ENCODE peak calls at places on chromosome 9, in seven cellular contexts. Z, J, I, Y, R, N and X are unnamed samples.

GRCh38 chr9:89940625-89941024 is 335.8 kb downstream of the GADD45G start:
- DNase-seq in J (no peak), I (no peak), R (no peak), N (no peak), Z (no peak), Y (no peak), X (no peak)

GRCh38 chr9:117160254-117160653 is 254.6 kb downstream of the ASTN2 start:
- DNase-seq in I (no peak), N (no peak), Z (no peak), J (no peak), Y (no peak), R (no peak), X (no peak)

GRCh38 chr9:127921592-127922120 is 4.8 kb upstream of the ST6GALNAC4 start:
- DNase-seq in I (peak), Y (peak), R (peak), N (peak), J (peak), Z (peak), X (peak)

GRCh38 chr9:6777218-6777902 is 19.6 kb downstream of the KDM4C start:
- DNase-seq in N (no peak), I (no peak), J (no peak), R (no peak), Y (no peak), Z (no peak), X (no peak)

GRCh38 chr9:131304676-131305366 is 15.3 kb downstream of the PLPP7 start:
- DNase-seq in R (no peak), J (no peak), I (no peak), Y (no peak), N (no peak), Z (no peak), X (no peak)

GRCh38 chr9:36213989-36214388 is 23.3 kb downstream of the CLTA start:
- DNase-seq in Y (no peak), R (no peak), N (peak), I (no peak), J (no peak), Z (no peak), X (no peak)

GRCh38 chr9:26888271-26888670 is 4.3 kb downstream of the CAAP1 start:
- DNase-seq in N (no peak), Y (no peak), R (no peak), J (no peak), Z (no peak), I (no peak), X (no peak)

GRCh38 chr9:5478214-5478613 is 27.9 kb downstream of the CD274 start:
- DNase-seq in N (no peak), R (no peak), J (no peak), I (no peak), Y (no peak), Z (no peak), X (no peak)

GRCh38 chr9:99103909-99104458 is 929 bp upstream of the TGFBR1 start:
- DNase-seq in I (no peak), Y (peak), N (peak), R (no peak), J (no peak), Z (no peak), X (no peak)

GRCh38 chr9:29208670-29209069 is 1635.4 kb upstream of the C9orf72 start:
- DNase-seq in R (no peak), Z (no peak), I (no peak), Y (no peak), N (no peak), J (no peak), X (no peak)

GRCh38 chr9:19232830-19233194 is 2.3 kb downstream of the DENND4C start:
- DNase-seq in I (no peak), N (peak), R (no peak), Y (no peak), J (no peak), Z (no peak), X (no peak)

GRCh38 chr9:114452219-114453169 is 52.8 kb downstream of the WHRN start:
- DNase-seq in Y (no peak), J (no peak), R (no peak), N (peak), Z (peak), I (no peak), X (no peak)